ENCODE peak calls at places on chromosomes 5 and 9, in seven cellular contexts. One of them, this sample, is unnamed.
A peak's percentile ranks its signal among the peaks of the same experiment; 100 is the strongest.

GRCh38 chr9:136228107-136228875 is 17.3 kb downstream of the QSOX2 start:
- DNase-seq in body of pancreas: no peak
- DNase-seq in WTC11: no peak
- DNase-seq in PC-3: peak; percentile 92
- DNase-seq in CD8-positive, alpha-beta T cell: no peak
- DNase-seq in IMR-90: peak; percentile 89
- DNase-seq in omental fat pad: no peak
- DNase-seq in this sample: no peak

GRCh38 chr5:80937591-80937990 is 22.6 kb upstream of the RASGRF2 start:
- DNase-seq in WTC11: no peak
- DNase-seq in PC-3: peak; percentile 65
- DNase-seq in IMR-90: peak; percentile 31
- DNase-seq in body of pancreas: no peak
- DNase-seq in omental fat pad: no peak
- DNase-seq in CD8-positive, alpha-beta T cell: no peak
- DNase-seq in this sample: no peak

GRCh38 chr9:30039712-30040111 is 2344.7 kb upstream of the ACO1 start:
- DNase-seq in omental fat pad: no peak
- DNase-seq in WTC11: no peak
- DNase-seq in PC-3: peak; percentile 3
- DNase-seq in body of pancreas: no peak
- DNase-seq in CD8-positive, alpha-beta T cell: no peak
- DNase-seq in IMR-90: no peak
- DNase-seq in this sample: no peak

GRCh38 chr9:109868222-109868621 is 88.2 kb downstream of the PALM2AKAP2 start:
- DNase-seq in PC-3: no peak
- DNase-seq in IMR-90: peak; percentile 50
- DNase-seq in body of pancreas: no peak
- DNase-seq in WTC11: no peak
- DNase-seq in omental fat pad: no peak
- DNase-seq in CD8-positive, alpha-beta T cell: no peak
- DNase-seq in this sample: no peak

GRCh38 chr5:129917224-129917623 is 13.0 kb downstream of the CHSY3 start:
- DNase-seq in CD8-positive, alpha-beta T cell: no peak
- DNase-seq in PC-3: no peak
- DNase-seq in IMR-90: no peak
- DNase-seq in body of pancreas: no peak
- DNase-seq in WTC11: no peak
- DNase-seq in omental fat pad: no peak
- DNase-seq in this sample: no peak

GRCh38 chr9:131813116-131813515 is 73.2 kb upstream of the RAPGEF1 start:
- DNase-seq in omental fat pad: no peak
- DNase-seq in IMR-90: peak; percentile 61
- DNase-seq in CD8-positive, alpha-beta T cell: no peak
- DNase-seq in WTC11: no peak
- DNase-seq in PC-3: peak; percentile 68
- DNase-seq in body of pancreas: no peak
- DNase-seq in this sample: no peak

GRCh38 chr9:95626885-95627558 is 110.3 kb upstream of the PTCH1 start:
- DNase-seq in body of pancreas: peak; percentile 46
- DNase-seq in CD8-positive, alpha-beta T cell: peak; percentile 49
- DNase-seq in WTC11: no peak
- DNase-seq in PC-3: no peak
- DNase-seq in IMR-90: no peak
- DNase-seq in omental fat pad: no peak
- DNase-seq in this sample: no peak

GRCh38 chr5:128905225-128906110 is 59.8 kb upstream of the SLC27A6 start:
- DNase-seq in PC-3: peak; percentile 73
- DNase-seq in omental fat pad: no peak
- DNase-seq in body of pancreas: peak; percentile 43
- DNase-seq in CD8-positive, alpha-beta T cell: no peak
- DNase-seq in IMR-90: peak; percentile 58
- DNase-seq in WTC11: no peak
- DNase-seq in this sample: peak; percentile 33

GRCh38 chr5:142110988-142111687 is 2.6 kb downstream of the NDFIP1 start:
- DNase-seq in body of pancreas: no peak
- DNase-seq in WTC11: no peak
- DNase-seq in PC-3: peak; percentile 10
- DNase-seq in IMR-90: no peak
- DNase-seq in CD8-positive, alpha-beta T cell: no peak
- DNase-seq in omental fat pad: no peak
- DNase-seq in this sample: no peak

GRCh38 chr5:142109356-142110045 is 922 bp downstream of the NDFIP1 start:
- DNase-seq in IMR-90: peak; percentile 15
- DNase-seq in PC-3: peak; percentile 2
- DNase-seq in CD8-positive, alpha-beta T cell: peak; percentile 71
- DNase-seq in body of pancreas: peak; percentile 10
- DNase-seq in omental fat pad: no peak
- DNase-seq in WTC11: no peak
- DNase-seq in this sample: no peak

GRCh38 chr5:142107729-142108431 is 699 bp upstream of the NDFIP1 start:
- DNase-seq in CD8-positive, alpha-beta T cell: no peak
- DNase-seq in WTC11: no peak
- DNase-seq in body of pancreas: no peak
- DNase-seq in IMR-90: no peak
- DNase-seq in PC-3: no peak
- DNase-seq in omental fat pad: no peak
- DNase-seq in this sample: no peak

GRCh38 chr5:142110046-142110531 is 1.5 kb downstream of the NDFIP1 start:
- DNase-seq in IMR-90: peak; percentile 59
- DNase-seq in omental fat pad: no peak
- DNase-seq in PC-3: peak; percentile 29
- DNase-seq in CD8-positive, alpha-beta T cell: no peak
- DNase-seq in WTC11: no peak
- DNase-seq in body of pancreas: peak; percentile 22
- DNase-seq in this sample: no peak

DNA sequence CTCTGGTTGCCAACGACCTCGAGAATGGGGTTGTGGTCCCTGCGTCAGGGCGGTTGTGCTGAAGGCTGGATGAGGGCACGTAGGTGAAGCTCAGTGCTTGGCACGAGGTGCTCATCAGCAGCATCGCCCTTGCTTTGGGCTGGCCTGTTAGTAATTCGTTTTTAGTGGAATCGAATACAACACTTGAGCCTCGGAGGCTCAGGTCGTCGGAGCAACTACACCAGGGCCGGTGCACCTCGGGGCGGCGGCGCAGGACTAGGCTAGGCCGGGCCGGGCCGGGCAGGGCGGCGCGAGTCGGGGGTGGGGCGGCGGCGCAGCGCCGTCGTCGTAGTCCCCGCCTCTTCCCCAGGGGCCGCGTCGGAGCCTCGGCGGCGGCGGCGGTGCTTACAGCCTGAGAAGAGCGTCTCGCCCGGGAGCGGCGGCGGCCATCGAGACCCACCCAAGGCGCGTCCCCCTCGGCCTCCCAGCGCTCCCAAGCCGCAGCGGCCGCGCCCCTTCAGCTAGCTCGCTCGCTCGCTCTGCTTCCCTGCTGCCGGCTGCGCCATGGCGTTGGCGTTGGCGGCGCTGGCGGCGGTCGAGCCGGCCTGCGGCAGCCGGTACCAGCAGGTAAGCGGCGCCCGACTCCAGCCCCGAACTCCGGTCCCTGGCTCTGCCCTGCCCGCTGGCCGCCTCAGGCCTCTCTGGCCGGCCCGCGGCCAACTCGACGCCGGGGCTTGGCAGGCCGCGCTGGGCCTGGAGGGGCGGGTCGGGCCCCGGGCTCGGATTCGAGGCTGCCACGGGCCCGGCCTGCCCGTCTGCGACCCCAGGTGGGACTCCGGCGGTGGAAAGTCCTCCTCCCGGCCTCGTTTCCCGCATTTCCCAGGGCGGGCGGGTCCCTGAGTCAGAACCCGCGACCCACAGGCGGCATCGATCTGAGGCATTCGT is at the start of gene NDFIP1:
- DNase-seq in omental fat pad: peak; percentile 48
- DNase-seq in CD8-positive, alpha-beta T cell: peak; percentile 86
- DNase-seq in WTC11: peak; percentile 84
- DNase-seq in PC-3: peak; percentile 77
- DNase-seq in body of pancreas: peak; percentile 85
- DNase-seq in IMR-90: peak; percentile 60
- DNase-seq in this sample: peak; percentile 90
- TF ChIP-seq CTCF in omental fat pad: no peak
- TF ChIP-seq CTCF in CD8-positive, alpha-beta T cell: no peak
- TF ChIP-seq CTCF in WTC11: no peak
- TF ChIP-seq CTCF in PC-3: no peak
- TF ChIP-seq CTCF in body of pancreas: peak; percentile 27
- TF ChIP-seq CTCF in IMR-90: no peak
- TF ChIP-seq CTCF in this sample: no peak

DNA sequence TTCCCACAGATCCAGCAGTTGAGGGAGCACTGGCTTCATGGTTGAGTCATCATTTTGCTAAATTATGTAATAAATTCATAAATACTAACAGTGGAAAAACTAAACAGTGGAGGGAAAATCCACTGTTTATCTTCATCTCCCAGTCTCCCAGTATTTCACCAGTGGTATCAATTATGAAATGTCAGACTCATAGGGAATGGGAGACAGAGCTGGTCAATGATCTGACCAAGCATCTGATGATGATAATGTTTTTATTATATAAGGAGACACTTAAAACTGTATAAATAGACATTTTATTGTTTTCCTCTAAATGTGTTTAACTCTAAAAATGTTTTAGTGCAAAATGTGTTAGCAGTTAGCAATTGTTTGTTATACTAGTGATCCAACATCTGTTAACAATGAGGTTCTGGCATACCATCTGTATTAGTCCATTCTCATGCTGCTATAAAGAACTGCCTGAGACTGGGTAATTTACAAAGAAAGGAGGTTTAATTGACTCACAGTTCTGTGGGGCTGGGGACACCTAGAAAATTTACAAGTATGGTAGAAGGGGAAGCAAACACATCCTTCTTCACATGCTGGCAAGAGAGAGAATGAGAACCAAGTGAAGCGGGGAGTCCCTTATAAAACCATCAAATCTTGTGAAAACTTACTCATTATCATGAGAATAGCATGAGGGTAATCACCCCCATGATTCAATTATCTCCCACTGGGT is 11.8 kb upstream of the REEP5 start:
- DNase-seq in WTC11: no peak
- DNase-seq in IMR-90: peak; percentile 88
- DNase-seq in omental fat pad: no peak
- DNase-seq in PC-3: peak; percentile 11
- DNase-seq in body of pancreas: no peak
- DNase-seq in CD8-positive, alpha-beta T cell: no peak
- DNase-seq in this sample: no peak
- TF ChIP-seq CTCF in WTC11: no peak
- TF ChIP-seq CTCF in IMR-90: no peak
- TF ChIP-seq CTCF in omental fat pad: no peak
- TF ChIP-seq CTCF in PC-3: no peak
- TF ChIP-seq CTCF in body of pancreas: no peak
- TF ChIP-seq CTCF in CD8-positive, alpha-beta T cell: no peak
- TF ChIP-seq CTCF in this sample: no peak

GRCh38 chr5:66174338-66174737 is 30.2 kb downstream of the SREK1 start:
- DNase-seq in omental fat pad: no peak
- DNase-seq in CD8-positive, alpha-beta T cell: no peak
- DNase-seq in IMR-90: peak; percentile 47
- DNase-seq in PC-3: peak; percentile 21
- DNase-seq in body of pancreas: no peak
- DNase-seq in WTC11: no peak
- DNase-seq in this sample: no peak

GRCh38 chr5:66170196-66170919 is 26.3 kb downstream of the SREK1 start:
- DNase-seq in PC-3: no peak
- DNase-seq in WTC11: no peak
- DNase-seq in IMR-90: no peak
- DNase-seq in body of pancreas: no peak
- DNase-seq in CD8-positive, alpha-beta T cell: no peak
- DNase-seq in omental fat pad: no peak
- DNase-seq in this sample: no peak

GRCh38 chr5:66168226-66168625 is 24.1 kb downstream of the SREK1 start:
- DNase-seq in omental fat pad: no peak
- DNase-seq in body of pancreas: no peak
- DNase-seq in PC-3: no peak
- DNase-seq in WTC11: no peak
- DNase-seq in IMR-90: no peak
- DNase-seq in CD8-positive, alpha-beta T cell: no peak
- DNase-seq in this sample: no peak

GRCh38 chr5:66169534-66169933 is 25.4 kb downstream of the SREK1 start:
- DNase-seq in body of pancreas: no peak
- DNase-seq in omental fat pad: no peak
- DNase-seq in CD8-positive, alpha-beta T cell: no peak
- DNase-seq in WTC11: no peak
- DNase-seq in PC-3: peak; percentile 22
- DNase-seq in IMR-90: peak; percentile 13
- DNase-seq in this sample: no peak

DNA sequence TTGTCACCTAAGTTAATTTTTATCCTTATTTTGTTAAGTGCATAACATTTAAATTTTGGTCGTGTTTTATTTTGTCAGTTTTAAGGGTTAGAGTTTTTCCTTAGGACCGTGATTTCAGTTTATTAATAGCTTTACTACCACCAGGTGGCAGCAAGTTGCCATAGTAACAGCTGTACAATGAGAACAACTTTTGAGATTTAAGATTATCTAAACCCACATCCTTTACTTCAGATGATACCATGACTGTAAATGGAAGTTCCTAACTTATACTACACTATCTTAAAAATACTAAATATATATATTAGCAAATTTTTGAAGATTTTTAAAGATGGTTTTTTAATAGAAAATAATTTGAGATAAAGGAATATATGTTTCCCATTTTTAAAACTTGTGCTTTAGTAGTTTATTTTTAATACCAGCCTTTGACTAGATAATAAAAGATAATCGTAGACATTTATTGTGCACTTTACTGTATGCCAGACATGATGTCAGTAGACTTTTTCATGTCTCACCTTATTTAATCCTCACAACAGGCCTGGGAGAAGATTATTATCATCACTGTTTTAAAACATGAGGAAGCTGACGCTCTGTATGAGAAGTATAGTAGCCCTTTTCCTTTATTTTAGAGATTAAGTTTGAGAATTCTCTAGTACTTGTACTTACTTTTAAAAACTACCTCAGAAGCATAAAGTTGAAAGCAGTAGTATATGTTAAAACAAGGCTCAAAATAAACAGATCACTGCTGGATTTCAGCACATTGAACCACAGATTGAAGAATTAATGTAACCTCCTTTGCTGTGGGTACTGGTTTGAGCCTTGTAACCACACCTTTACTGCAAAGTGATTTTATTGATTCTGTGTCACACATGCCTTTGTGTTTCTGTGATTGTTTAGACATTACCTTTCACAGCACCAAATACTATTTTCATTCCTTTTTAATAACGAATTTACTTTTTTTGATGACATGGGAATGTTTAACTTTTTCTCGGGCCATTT is 27.5 kb downstream of the SREK1 start:
- DNase-seq in PC-3: peak; percentile 46
- DNase-seq in WTC11: no peak
- DNase-seq in IMR-90: peak; percentile 70
- DNase-seq in CD8-positive, alpha-beta T cell: peak; percentile 64
- DNase-seq in body of pancreas: peak; percentile 56
- DNase-seq in omental fat pad: no peak
- DNase-seq in this sample: no peak
- TF ChIP-seq CTCF in PC-3: peak; percentile 48
- TF ChIP-seq CTCF in WTC11: peak; percentile 12
- TF ChIP-seq CTCF in IMR-90: peak; percentile 55
- TF ChIP-seq CTCF in CD8-positive, alpha-beta T cell: peak; percentile 66
- TF ChIP-seq CTCF in body of pancreas: peak; percentile 52
- TF ChIP-seq CTCF in omental fat pad: no peak
- TF ChIP-seq CTCF in this sample: peak; percentile 80

DNA sequence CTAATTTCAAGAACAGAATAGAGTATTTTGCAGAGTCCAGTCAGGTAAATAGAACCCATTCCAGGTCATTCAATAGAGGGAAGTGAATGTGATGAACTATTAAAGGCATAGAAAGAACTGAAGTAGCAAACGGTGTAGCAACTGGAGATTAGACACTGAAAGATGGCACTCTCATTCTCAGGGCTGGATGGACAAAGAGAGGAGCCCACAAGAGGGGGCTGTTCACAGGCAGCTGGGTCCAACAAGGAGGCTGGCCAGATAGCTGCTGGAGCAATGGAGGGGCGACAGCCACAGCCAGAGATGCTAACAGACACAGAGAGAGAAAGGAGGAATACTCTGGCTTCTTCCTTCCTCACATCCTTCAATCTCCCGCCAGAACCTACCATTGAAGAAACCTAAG is 93.1 kb upstream of the SMARCA2 start:
- DNase-seq in WTC11: peak; percentile 23
- DNase-seq in body of pancreas: no peak
- DNase-seq in CD8-positive, alpha-beta T cell: no peak
- DNase-seq in omental fat pad: no peak
- DNase-seq in PC-3: no peak
- DNase-seq in IMR-90: no peak
- DNase-seq in this sample: no peak
- TF ChIP-seq CTCF in WTC11: no peak
- TF ChIP-seq CTCF in body of pancreas: no peak
- TF ChIP-seq CTCF in CD8-positive, alpha-beta T cell: no peak
- TF ChIP-seq CTCF in omental fat pad: no peak
- TF ChIP-seq CTCF in PC-3: no peak
- TF ChIP-seq CTCF in IMR-90: no peak
- TF ChIP-seq CTCF in this sample: no peak